ENCODE peak calls at places on chromosomes 7 and 10, in five cellular contexts. Z is esophagus squamous epithelium, E is heart right ventricle, Q is HCT116, N is adrenal gland. S is an unnamed sample. For H3K36me3, the result is how much of the 10 kb centered on the place peaks cover.

GRCh38 chr7:71775648-71776047 is 636.5 kb downstream of the CALN1 start:
- DNase-seq in N (no peak), Z (no peak), E (no peak), Q (no peak), S (no peak)

GRCh38 chr7:6622129-6622710 is 6.8 kb downstream of the ZNF853 start:
- DNase-seq in N (no peak), E (no peak), Z (no peak), Q (no peak), S (no peak)

GRCh38 chr7:106127984-106128780 is 16.1 kb upstream of the SYPL1 start:
- DNase-seq in Q (no peak), E (no peak), N (no peak), Z (no peak), S (no peak)

GRCh38 chr7:14938181-14938580 is 35.6 kb upstream of the DGKB start:
- DNase-seq in Z (no peak), N (no peak), Q (no peak), E (no peak), S (no peak)

GRCh38 chr7:32093415-32094408 is 23.5 kb upstream of the PDE1C start:
- DNase-seq in E (peak), Z (no peak), N (peak), Q (no peak), S (no peak)

GRCh38 chr10:62590305-62590704 is 214.2 kb upstream of the ADO start:
- DNase-seq in Z (no peak), Q (no peak), E (no peak), N (no peak), S (no peak)

GRCh38 chr10:132410056-132410778 is 13.2 kb downstream of the PWWP2B start:
- DNase-seq in N (no peak), E (no peak), Z (no peak), Q (no peak), S (no peak)

GRCh38 chr7:105011771-105012502 is 2.1 kb upstream of the KMT2E start:
- DNase-seq in Q (no peak), N (peak), Z (no peak), E (no peak), S (peak)

GRCh38 chr10:70324951-70325781 is 41.4 kb upstream of the NPFFR1 start:
- DNase-seq in Q (no peak), E (no peak), N (no peak), Z (no peak), S (no peak)

GRCh38 chr10:113444766-113445365 is 108.0 kb upstream of the HABP2 start:
- DNase-seq in Q (no peak), N (no peak), E (no peak), Z (no peak), S (no peak)

GRCh38 chr7:35792472-35793224 is 8.2 kb upstream of the SEPTIN7 start:
- DNase-seq in Q (no peak), Z (no peak), N (no peak), E (peak), S (no peak)

GRCh38 chr7:149824301-149824741 is 13.9 kb upstream of the ZNF862 start:
- DNase-seq in Z (no peak), N (no peak), Q (no peak), E (no peak), S (no peak)

GRCh38 chr10:132995909-132996602 is 53.7 kb upstream of the CFAP46 start:
- DNase-seq in Q (no peak), Z (no peak), N (no peak), E (no peak), S (no peak)

GRCh38 chr7:117901089-117901797 is 28.0 kb upstream of the CTTNBP2 start:
- DNase-seq in Z (no peak), Q (no peak), N (no peak), E (no peak), S (no peak)

GRCh38 chr10:27584302-27584701 is 80.2 kb downstream of the RAB18 start:
- DNase-seq in Z (no peak), N (no peak), E (no peak), Q (no peak), S (no peak)

GRCh38 chr7:33048257-33048656 is 14.3 kb downstream of the NT5C3A start:
- DNase-seq in E (no peak), Q (no peak), Z (no peak), N (no peak), S (no peak)

GRCh38 chr10:84683980-84684740 is 355.8 kb downstream of the CCSER2 start:
- DNase-seq in Z (no peak), E (no peak), Q (no peak), N (no peak), S (no peak)

GRCh38 chr7:150947761-150948680 is 30.1 kb downstream of the KCNH2 start:
- DNase-seq in E (no peak), Q (no peak), N (no peak), Z (no peak), S (no peak)

GRCh38 chr7:106062006-106062405 is 50.1 kb downstream of the SYPL1 start:
- DNase-seq in E (no peak), Q (no peak), N (no peak), Z (no peak), S (no peak)

GRCh38 chr7:106747804-106748203 is 86.8 kb upstream of the CCDC71L start:
- DNase-seq in N (no peak), Q (no peak), Z (no peak), E (no peak), S (no peak)

GRCh38 chr7:3649250-3649649 is 348.2 kb downstream of the SDK1 start:
- DNase-seq in E (no peak), Q (no peak), N (no peak), Z (no peak), S (no peak)

GRCh38 chr10:31977440-31978157 is 49.0 kb upstream of the ARHGAP12 start:
- DNase-seq in N (no peak), Q (no peak), Z (no peak), E (no peak), S (no peak)

GRCh38 chr10:44873156-44873555 is 38.0 kb upstream of the TMEM72 start:
- DNase-seq in N (peak), Z (no peak), Q (no peak), E (no peak), S (no peak)

GRCh38 chr10:59878289-59878688 is 28.1 kb downstream of the CCDC6 start:
- DNase-seq in N (no peak), E (no peak), Z (no peak), Q (no peak), S (no peak)

GRCh38 chr10:46255696-46256355 is 31.0 kb upstream of the ANTXRL start:
- DNase-seq in Q (peak), N (peak), E (peak), Z (no peak), S (no peak)

DNA sequence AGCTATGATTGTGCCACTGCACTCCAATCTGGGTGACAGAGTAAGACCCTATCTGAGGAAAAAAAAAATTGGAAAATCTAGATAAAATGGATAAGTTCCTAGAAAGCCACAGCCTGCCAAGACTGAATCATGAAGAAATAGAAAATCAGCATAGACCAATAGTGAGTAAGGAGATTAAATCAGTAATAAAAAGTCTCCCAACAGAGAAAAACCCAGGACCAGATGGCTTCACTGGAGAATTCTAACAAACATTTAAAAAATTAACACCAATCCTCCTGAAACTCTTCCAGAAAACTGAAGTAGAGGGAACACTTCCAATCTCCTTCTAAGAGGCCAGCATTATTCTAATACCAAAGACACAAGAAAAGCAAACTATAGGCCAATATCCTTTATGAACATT is 8.9 kb upstream of the LIMK1 start:
- DNase-seq in N (no peak), E (no peak), Q (no peak), Z (no peak), S (no peak)
- H3K27ac ChIP-seq in N (no peak), E (no peak), Q (no peak), Z (no peak), S (no peak)

DNA sequence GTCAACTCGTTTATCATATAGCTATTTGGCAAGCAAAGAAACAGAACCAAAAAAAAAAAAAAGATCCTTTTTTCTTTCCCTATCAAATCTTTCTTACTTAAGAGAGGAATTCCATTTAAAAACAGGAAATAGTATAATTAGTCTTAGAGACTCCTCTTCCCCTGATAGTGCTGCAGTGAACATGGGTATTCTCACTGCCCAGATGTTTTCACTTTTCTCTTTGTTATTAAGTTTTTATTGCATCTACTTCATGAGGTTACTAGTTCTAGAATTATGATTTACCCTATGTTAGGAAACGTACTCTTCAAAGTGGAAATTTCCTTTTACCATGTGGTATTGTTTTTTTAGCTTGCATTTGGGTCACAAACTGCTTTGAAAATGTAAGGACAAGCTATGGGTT is 8.5 kb downstream of the CASP2 start:
- DNase-seq in E (no peak), Q (no peak), Z (no peak), N (no peak), S (no peak)
- H3K36me3 ChIP-seq in E (half or more), Q (half or more), Z (half or more), N (under half), S (half or more)

DNA sequence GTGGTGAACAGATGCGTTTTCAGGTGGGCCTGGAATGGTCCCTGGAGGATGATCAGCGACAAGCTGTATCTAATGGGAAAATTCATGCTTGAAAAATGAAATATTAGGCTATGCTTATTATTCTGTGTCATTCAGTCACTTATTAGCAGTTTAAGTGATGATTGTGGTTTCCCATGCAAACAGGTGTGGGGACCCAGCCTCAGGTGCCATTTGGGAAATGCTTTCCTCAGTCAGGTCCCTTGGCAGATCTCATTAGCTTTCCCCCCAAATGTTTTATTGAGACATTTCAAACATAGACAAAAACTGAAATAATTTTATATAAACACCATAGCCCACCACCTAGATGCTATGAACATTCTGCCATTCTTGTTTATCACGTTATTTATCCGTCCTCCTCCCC is 411 bp upstream of the SNX10 start:
- DNase-seq in Q (no peak), Z (no peak), E (no peak), N (no peak), S (no peak)
- H3K27ac ChIP-seq in Q (peak), Z (no peak), E (no peak), N (no peak), S (no peak)

GRCh38 chr7:100024020-100024619 is 8.7 kb downstream of the ZKSCAN1 start:
- DNase-seq in N (peak), Z (no peak), E (no peak), Q (no peak), S (no peak)

GRCh38 chr7:100022621-100023020 is 7.2 kb downstream of the ZKSCAN1 start:
- DNase-seq in Q (no peak), Z (no peak), N (peak), E (no peak), S (peak)

GRCh38 chr7:100029591-100029990 is 14.2 kb downstream of the ZKSCAN1 start:
- DNase-seq in Q (no peak), N (no peak), E (no peak), Z (no peak), S (no peak)

GRCh38 chr7:100023526-100023925 is 8.1 kb downstream of the ZKSCAN1 start:
- DNase-seq in N (no peak), E (no peak), Z (no peak), Q (no peak), S (no peak)

GRCh38 chr7:100027197-100027596 is 11.8 kb downstream of the ZKSCAN1 start:
- DNase-seq in Q (no peak), N (no peak), E (no peak), Z (no peak), S (no peak)
- H3K36me3 ChIP-seq in Q (under half), N (under half), E (half or more), Z (half or more), S (under half)

GRCh38 chr10:79323602-79324001 is 23.7 kb upstream of the PPIF start:
- DNase-seq in N (no peak), E (no peak), Q (no peak), Z (no peak), S (no peak)

GRCh38 chr10:79321494-79321882 is 25.8 kb upstream of the PPIF start:
- DNase-seq in E (no peak), N (no peak), Q (no peak), Z (no peak), S (no peak)

GRCh38 chr10:79321951-79322350 is 25.3 kb upstream of the PPIF start:
- DNase-seq in Q (no peak), Z (no peak), E (no peak), N (no peak), S (no peak)

GRCh38 chr10:79324032-79324695 is 23.1 kb upstream of the PPIF start:
- DNase-seq in N (no peak), E (no peak), Q (no peak), Z (no peak), S (no peak)

GRCh38 chr10:79322616-79323566 is 24.4 kb upstream of the PPIF start:
- DNase-seq in N (peak), E (peak), Z (no peak), Q (no peak), S (peak)
- H3K27ac ChIP-seq in N (no peak), E (no peak), Z (peak), Q (no peak), S (no peak)

GRCh38 chr7:45073843-45074737 is 14.7 kb downstream of the NACAD start:
- DNase-seq in Z (no peak), Q (no peak), E (peak), N (peak), S (no peak)
- H3K36me3 ChIP-seq in Z (half or more), Q (under half), E (half or more), N (under half), S (under half)

GRCh38 chr10:43689955-43690771 is 41.5 kb upstream of the ZNF32 start:
- DNase-seq in E (peak), Q (peak), N (peak), Z (no peak), S (peak)
- H3K27ac ChIP-seq in E (peak), Q (no peak), N (no peak), Z (peak), S (peak)

DNA sequence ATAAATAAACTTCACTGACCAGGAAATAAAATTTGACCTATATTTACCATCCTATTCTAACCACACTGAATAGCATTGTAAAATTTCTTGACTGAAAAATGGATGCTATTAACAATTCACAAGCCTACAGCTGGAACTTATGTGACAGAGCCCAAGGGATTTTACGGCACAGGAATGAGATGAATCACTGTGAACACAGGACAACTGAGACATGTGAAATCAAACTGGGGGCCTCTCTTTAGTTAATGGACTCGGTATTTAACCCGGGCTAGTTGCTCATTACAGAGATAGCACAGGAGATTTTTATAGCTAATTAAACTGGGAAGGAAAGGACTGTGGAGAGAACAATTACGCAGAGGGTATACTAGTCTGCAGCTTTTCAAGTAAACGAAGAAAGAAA is 100.6 kb downstream of the MICU1 start:
- DNase-seq in Q (no peak), E (no peak), N (no peak), Z (no peak), S (no peak)
- H3K36me3 ChIP-seq in Q (under half), E (under half), N (under half), Z (under half), S (under half)

GRCh38 chr10:75226656-75227055 is 9.1 kb downstream of the COMTD1 start:
- DNase-seq in E (no peak), Q (no peak), Z (no peak), N (no peak), S (no peak)

GRCh38 chr10:75229961-75230360 is 5.8 kb downstream of the COMTD1 start:
- DNase-seq in E (no peak), Z (no peak), Q (no peak), N (no peak), S (no peak)

GRCh38 chr10:75228834-75229233 is 6.9 kb downstream of the COMTD1 start:
- DNase-seq in Z (no peak), E (no peak), Q (no peak), N (no peak), S (peak)

GRCh38 chr10:75226055-75226454 is 9.7 kb downstream of the COMTD1 start:
- DNase-seq in Q (no peak), E (no peak), Z (no peak), N (no peak), S (no peak)

DNA sequence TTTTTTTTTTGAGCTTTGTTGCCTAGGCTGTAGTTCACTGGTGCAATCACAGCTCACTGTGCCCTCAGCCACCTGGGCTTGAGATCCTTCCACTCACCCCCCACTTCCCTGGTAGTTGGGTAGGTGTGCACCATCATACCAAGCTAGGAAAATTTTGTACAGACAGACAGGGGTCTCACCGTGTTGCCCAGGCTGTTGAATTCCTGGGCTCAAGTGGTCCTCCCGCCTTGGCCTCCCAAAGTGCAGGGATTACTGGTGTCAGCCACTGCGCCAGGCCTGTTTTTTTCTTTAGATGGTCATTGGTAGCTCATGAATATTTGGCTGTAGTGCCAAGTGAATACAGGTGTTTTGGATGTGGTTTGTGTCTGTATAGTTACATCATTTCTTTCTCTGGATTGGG is 7.5 kb downstream of the COMTD1 start:
- DNase-seq in Q (no peak), Z (no peak), N (no peak), E (no peak), S (no peak)
- H3K27ac ChIP-seq in Q (peak), Z (peak), N (no peak), E (peak), S (peak)

S was measured in gastrocnemius medialis.